ENCODE peak calls at places on chromosomes 4 and X, in seven cellular contexts. Y, K, P, L, V, Q and J are unnamed samples.

GRCh38 chr4:176259330-176260090 is 9.5 kb downstream of the ASB5 start:
- DNase-seq in K (no peak), V (no peak), Q (no peak), L (no peak), Y (peak; percentile 54), P (peak; percentile 74), J (peak; percentile 41)

GRCh38 chr4:138086471-138086870 is 155.7 kb downstream of the SLC7A11 start:
- DNase-seq in Q (no peak), P (no peak), V (no peak), L (no peak), K (no peak), Y (no peak), J (no peak)

GRCh38 chrX:154368630-154369452 is 5.6 kb downstream of the FLNA start:
- DNase-seq in Y (peak; percentile 93), P (peak; percentile 89), K (peak; percentile 91), Q (peak; percentile 71), L (peak; percentile 86), V (peak; percentile 86), J (peak; percentile 79)

GRCh38 chr4:40192286-40193017 is 4.4 kb upstream of the RHOH start:
- DNase-seq in L (no peak), Y (no peak), V (no peak), K (no peak), Q (no peak), P (no peak), J (no peak)

GRCh38 chr4:84878090-84878489 is 88.4 kb downstream of the WDFY3 start:
- DNase-seq in Q (no peak), L (no peak), P (peak; percentile 89), K (no peak), Y (peak; percentile 73), V (no peak), J (peak; percentile 36)

GRCh38 chrX:22383988-22384387 is 111.3 kb downstream of the CBLL2 start:
- DNase-seq in L (no peak), Q (no peak), V (no peak), P (no peak), Y (no peak), K (no peak), J (no peak)

GRCh38 chr4:1996866-1997611 is 11.7 kb downstream of the NELFA start:
- DNase-seq in Y (no peak), K (no peak), V (no peak), Q (no peak), P (no peak), L (no peak), J (no peak)

GRCh38 chr4:145739840-145740239 is 59.9 kb downstream of the C4orf51 start:
- DNase-seq in V (no peak), Q (no peak), L (no peak), Y (peak; percentile 23), K (no peak), P (no peak), J (no peak)

GRCh38 chrX:50888884-50889283 is 21.7 kb upstream of the BMP15 start:
- DNase-seq in Y (no peak), Q (no peak), P (no peak), V (no peak), K (no peak), L (no peak), J (no peak)

GRCh38 chrX:105375816-105376215 is 155.3 kb upstream of the TEX13A start:
- DNase-seq in L (no peak), Q (no peak), V (no peak), P (peak; percentile 10), K (no peak), Y (peak; percentile 77), J (peak; percentile 0)

GRCh38 chr4:25098964-25099843 is 61.0 kb downstream of the SEPSECS start:
- DNase-seq in Q (peak; percentile 81), V (no peak), Y (peak; percentile 87), L (no peak), K (no peak), P (peak; percentile 74), J (peak; percentile 53)

GRCh38 chrX:54415534-54416350 is 24.5 kb upstream of the TSR2 start:
- DNase-seq in Q (no peak), K (no peak), P (peak; percentile 48), Y (peak; percentile 13), V (no peak), L (no peak), J (no peak)

GRCh38 chr4:26964994-26965393 is 104.4 kb downstream of the STIM2 start:
- DNase-seq in Q (no peak), P (no peak), L (no peak), Y (no peak), K (no peak), V (no peak), J (no peak)

GRCh38 chr4:121129606-121130346 is 34.3 kb downstream of the TNIP3 start:
- DNase-seq in Q (no peak), L (no peak), K (no peak), V (no peak), P (no peak), Y (no peak), J (no peak)

GRCh38 chr4:94207469-94208224 is at the start of gene SMARCAD1:
- DNase-seq in L (peak; percentile 93), Q (peak; percentile 83), V (peak; percentile 85), Y (peak; percentile 98), P (peak; percentile 95), K (peak; percentile 92), J (peak; percentile 80)

GRCh38 chr4:99885063-99885664 is 9.1 kb downstream of the LAMTOR3 start:
- DNase-seq in L (no peak), P (peak; percentile 34), K (no peak), Y (peak; percentile 61), V (peak; percentile 10), Q (no peak), J (peak; percentile 30)

GRCh38 chrX:140664939-140665338 is 44.6 kb upstream of the LINC00632 start:
- DNase-seq in P (peak; percentile 26), Y (peak; percentile 41), L (no peak), K (no peak), Q (no peak), V (no peak), J (peak; percentile 4)

GRCh38 chr4:6331018-6331417 is 61.4 kb downstream of the WFS1 start:
- DNase-seq in K (no peak), Q (no peak), V (no peak), Y (peak; percentile 27), P (no peak), L (no peak), J (no peak)

GRCh38 chr4:109251396-109251795 is 51.1 kb downstream of the COL25A1 start:
- DNase-seq in L (no peak), V (no peak), Q (no peak), K (no peak), P (no peak), Y (no peak), J (no peak)

GRCh38 chr4:4334798-4335520 is 44.9 kb downstream of the ZBTB49 start:
- DNase-seq in P (peak; percentile 34), Q (peak; percentile 66), K (no peak), Y (peak; percentile 60), V (peak; percentile 61), L (peak; percentile 70), J (peak; percentile 26)

GRCh38 chr4:64617813-64618212 is 208.6 kb upstream of the TECRL start:
- DNase-seq in Y (no peak), K (no peak), P (peak; percentile 22), Q (no peak), L (no peak), V (no peak), J (peak; percentile 26)

GRCh38 chrX:47900833-47901232 is 64.1 kb downstream of the ZNF81 start:
- DNase-seq in V (no peak), L (no peak), Y (no peak), Q (no peak), K (no peak), P (no peak), J (no peak)

GRCh38 chrX:129600981-129601424 is 53.8 kb downstream of the APLN start:
- DNase-seq in Y (peak; percentile 32), V (no peak), P (peak; percentile 15), L (no peak), K (no peak), Q (no peak), J (peak; percentile 26)

GRCh38 chr4:23874536-23874901 is 15.3 kb downstream of the PPARGC1A start:
- DNase-seq in Q (no peak), P (no peak), L (no peak), Y (no peak), K (no peak), V (no peak), J (no peak)

GRCh38 chr4:15344041-15344440 is 83.8 kb upstream of the C1QTNF7 start:
- DNase-seq in V (no peak), P (peak; percentile 73), Y (peak; percentile 67), K (no peak), L (no peak), Q (no peak), J (no peak)

GRCh38 chr4:22416403-22416802 is 99.5 kb downstream of the ADGRA3 start:
- DNase-seq in K (no peak), V (no peak), L (no peak), Q (no peak), Y (peak; percentile 38), P (peak; percentile 76), J (no peak)

GRCh38 chr4:1743551-1743950 is 22.2 kb downstream of the TACC3 start:
- DNase-seq in Y (no peak), Q (no peak), K (no peak), P (no peak), V (no peak), L (no peak), J (no peak)

GRCh38 chr4:86950835-86951525 is 16.2 kb downstream of the AFF1 start:
- DNase-seq in K (no peak), V (no peak), Q (no peak), P (no peak), Y (no peak), L (no peak), J (no peak)
- H3K27ac ChIP-seq in K (no peak overlapping the region), V (no peak overlapping the region), Q (no peak overlapping the region), P (no peak overlapping the region), Y (no peak overlapping the region), L (no peak overlapping the region), J (no peak overlapping the region)

GRCh38 chrX:20026278-20026677 is 35.4 kb upstream of the BCLAF3 start:
- DNase-seq in V (no peak), K (no peak), Q (no peak), Y (peak; percentile 5), P (peak; percentile 48), L (no peak), J (no peak)
- TF ChIP-seq CTCF in V (no peak), K (no peak), Q (no peak), Y (no peak), P (no peak), L (no peak), J (no peak)

DNA sequence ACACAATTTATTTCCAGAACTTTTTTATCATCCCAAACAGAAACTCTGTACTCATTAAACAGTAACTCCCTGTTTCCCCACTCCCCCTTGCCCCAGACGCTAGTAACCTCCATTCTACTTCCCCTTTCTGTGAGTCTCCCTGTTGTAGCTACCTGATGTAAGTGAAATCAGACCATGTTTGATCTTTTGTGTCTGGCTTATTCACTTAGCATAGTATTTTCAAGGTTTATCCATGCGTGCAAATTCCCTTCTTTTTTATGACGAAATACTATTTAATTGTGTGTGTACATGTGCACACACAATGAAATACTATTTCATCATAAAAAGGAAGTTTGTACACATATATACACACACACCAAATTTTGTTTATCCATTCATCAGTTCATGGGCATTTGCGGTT is 5.2 kb downstream of the PKD2 start:
- DNase-seq in L (no peak), K (no peak), Y (no peak), P (no peak), Q (no peak), V (no peak), J (no peak)
- H3K27ac ChIP-seq in L (no peak overlapping the region), K (no peak overlapping the region), Y (no peak overlapping the region), P (no peak overlapping the region), Q (no peak overlapping the region), V (no peak overlapping the region), J (no peak overlapping the region)

DNA sequence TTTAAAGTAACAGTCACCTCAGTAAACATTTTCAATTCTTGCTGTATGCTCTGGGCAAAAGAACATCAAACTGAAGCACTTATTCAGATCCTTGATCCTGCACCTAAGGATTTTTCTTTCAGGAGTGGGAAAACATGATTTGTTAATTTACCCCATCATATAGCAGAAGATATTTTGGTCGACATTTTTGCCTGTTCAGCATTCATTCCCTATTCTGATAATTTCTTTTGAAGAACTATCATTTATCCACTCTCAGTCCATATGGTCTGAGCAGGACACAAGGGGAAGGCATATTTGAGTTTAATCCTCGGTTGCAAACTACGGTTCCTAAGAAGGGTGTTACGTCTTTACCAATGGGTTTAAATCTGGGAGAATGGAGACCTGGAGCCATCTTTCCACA is 1.2 kb upstream of the CLOCK start:
- DNase-seq in V (no peak), K (no peak), L (no peak), Q (no peak), Y (no peak), P (no peak), J (no peak)
- TF ChIP-seq CTCF in V (no peak), K (no peak), L (no peak), Q (no peak), Y (no peak), P (no peak), J (no peak)